ENCODE peak calls at places on chromosomes 13 and 19, in six cellular contexts. L is GM10248, W is colonic mucosa, Q is WTC11, Y is lower leg skin, S is stomach. P is an unnamed sample.

GRCh38 chr19:44552324-44552723 is 22.8 kb upstream of the CEACAM20 start:
- DNase-seq in L (no peak), W (peak), Q (peak), Y (no peak), S (no peak), P (peak)

GRCh38 chr19:53328967-53329366 is 4.6 kb upstream of the ZNF845 start:
- DNase-seq in L (no peak), W (no peak), Q (peak), Y (no peak), S (no peak), P (no peak)

GRCh38 chr19:571127-571974 is 1.0 kb upstream of the BSG start:
- DNase-seq in L (peak), W (peak), Q (peak), Y (peak), S (peak), P (peak)

GRCh38 chr13:85567909-85568308 is 231.3 kb downstream of the SLITRK6 start:
- DNase-seq in L (no peak), W (no peak), Q (no peak), Y (no peak), S (no peak), P (no peak)

GRCh38 chr13:31896427-31896826 is 135.1 kb upstream of the FRY start:
- DNase-seq in L (peak), W (no peak), Q (no peak), Y (peak), S (no peak), P (no peak)

GRCh38 chr13:64347662-64348061 is 2882.5 kb downstream of the PCDH9 start:
- DNase-seq in L (no peak), W (no peak), Q (no peak), Y (no peak), S (no peak), P (no peak)

GRCh38 chr13:40023608-40024577 is 368.4 kb downstream of the COG6 start:
- DNase-seq in L (no peak), W (no peak), Q (no peak), Y (no peak), S (no peak), P (no peak)

GRCh38 chr19:55258476-55258827 is 365 bp downstream of the PPP6R1 start:
- DNase-seq in L (peak), W (peak), Q (no peak), Y (no peak), S (no peak), P (no peak)

GRCh38 chr19:40512473-40513344 is 45.9 kb downstream of the SPTBN4 start:
- DNase-seq in L (no peak), W (no peak), Q (peak), Y (no peak), S (peak), P (no peak)

GRCh38 chr13:30224732-30225131 is 82.6 kb downstream of the KATNAL1 start:
- DNase-seq in L (no peak), W (no peak), Q (no peak), Y (no peak), S (no peak), P (no peak)

GRCh38 chr13:65310663-65311328 is 1919.3 kb downstream of the PCDH9 start:
- DNase-seq in L (no peak), W (no peak), Q (no peak), Y (no peak), S (no peak), P (no peak)

GRCh38 chr19:49570138-49570856 is 10.1 kb downstream of the NOSIP start:
- DNase-seq in L (peak), W (peak), Q (peak), Y (no peak), S (peak), P (peak)

GRCh38 chr19:45122832-45123231 is 29.9 kb downstream of the PPP1R37 start:
- DNase-seq in L (no peak), W (no peak), Q (no peak), Y (no peak), S (no peak), P (no peak)

GRCh38 chr19:32876236-32876918 is 6.8 kb upstream of the SLC7A9 start:
- DNase-seq in L (no peak), W (peak), Q (no peak), Y (no peak), S (peak), P (no peak)

GRCh38 chr13:61294467-61295186 is 121.0 kb downstream of the PCDH20 start:
- DNase-seq in L (no peak), W (no peak), Q (no peak), Y (no peak), S (no peak), P (no peak)

GRCh38 chr19:55063492-55063843 is 520 bp upstream of the RDH13 start:
- DNase-seq in L (no peak), W (no peak), Q (no peak), Y (no peak), S (no peak), P (no peak)

GRCh38 chr13:75691183-75691582 is 55.1 kb downstream of the LMO7 start:
- DNase-seq in L (no peak), W (no peak), Q (no peak), Y (no peak), S (no peak), P (no peak)

GRCh38 chr19:8180018-8180417 is 29.2 kb upstream of the CERS4 start:
- DNase-seq in L (no peak), W (no peak), Q (no peak), Y (no peak), S (peak), P (no peak)

GRCh38 chr19:37990362-37990761 is 83.4 kb downstream of the SIPA1L3 start:
- DNase-seq in L (no peak), W (no peak), Q (peak), Y (no peak), S (no peak), P (no peak)

GRCh38 chr19:14248578-14249011 is 42.6 kb upstream of the ADGRL1 start:
- DNase-seq in L (peak), W (peak), Q (peak), Y (no peak), S (no peak), P (no peak)

GRCh38 chr13:48161530-48162179 is 66.8 kb upstream of the MED4 start:
- DNase-seq in L (no peak), W (peak), Q (no peak), Y (peak), S (peak), P (no peak)

GRCh38 chr13:31167490-31167889 is 5.8 kb upstream of the HSPH1 start:
- DNase-seq in L (no peak), W (no peak), Q (no peak), Y (no peak), S (no peak), P (peak)

GRCh38 chr13:41658057-41658642 is 200.8 kb downstream of the RGCC start:
- DNase-seq in L (no peak), W (no peak), Q (no peak), Y (no peak), S (no peak), P (no peak)

GRCh38 chr13:101942038-101942437 is 459.8 kb downstream of the FGF14 start:
- DNase-seq in L (no peak), W (peak), Q (peak), Y (peak), S (no peak), P (no peak)

GRCh38 chr13:74825949-74826246 is 656.1 kb downstream of the TBC1D4 start:
- DNase-seq in L (no peak), W (no peak), Q (no peak), Y (no peak), S (no peak), P (no peak)

GRCh38 chr19:4327252-4327876 is 11.3 kb downstream of the STAP2 start:
- DNase-seq in L (peak), W (peak), Q (peak), Y (no peak), S (peak), P (peak)

GRCh38 chr13:102580552-102581169 is 16.1 kb upstream of the TPP2 start:
- DNase-seq in L (peak), W (peak), Q (no peak), Y (peak), S (no peak), P (peak)

GRCh38 chr19:52896431-52897148 is 845 bp downstream of the ZNF320 start:
- DNase-seq in L (peak), W (peak), Q (peak), Y (peak), S (peak), P (no peak)

GRCh38 chr19:45781282-45782161 is 768 bp downstream of the DMPK start:
- DNase-seq in L (no peak), W (no peak), Q (no peak), Y (no peak), S (peak), P (no peak)

GRCh38 chr19:49491804-49492572 is 4.2 kb upstream of the RPS11 start:
- DNase-seq in L (no peak), W (no peak), Q (no peak), Y (no peak), S (no peak), P (no peak)

GRCh38 chr13:91132786-91133185 is 214.7 kb upstream of the MIR17HG start:
- DNase-seq in L (no peak), W (no peak), Q (no peak), Y (no peak), S (no peak), P (no peak)

GRCh38 chr19:41206926-41207750 is 11.9 kb upstream of the AXL start:
- DNase-seq in L (no peak), W (peak), Q (no peak), Y (peak), S (peak), P (no peak)

GRCh38 chr19:32873560-32873959 is 4.0 kb upstream of the SLC7A9 start:
- DNase-seq in L (no peak), W (no peak), Q (no peak), Y (no peak), S (no peak), P (no peak)

GRCh38 chr19:45130888-45131615 is 29.7 kb downstream of the NKPD1 start:
- DNase-seq in L (no peak), W (no peak), Q (no peak), Y (no peak), S (peak), P (no peak)

GRCh38 chr19:47511681-47512080 is 3.2 kb downstream of the NAPA start:
- DNase-seq in L (no peak), W (no peak), Q (no peak), Y (no peak), S (no peak), P (no peak)

GRCh38 chr19:47509973-47510372 is 4.9 kb downstream of the NAPA start:
- DNase-seq in L (no peak), W (no peak), Q (no peak), Y (peak), S (peak), P (no peak)

GRCh38 chr19:47510516-47511127 is 4.2 kb downstream of the NAPA start:
- DNase-seq in L (no peak), W (no peak), Q (no peak), Y (no peak), S (no peak), P (no peak)

GRCh38 chr19:47512183-47512947 is 2.5 kb downstream of the NAPA start:
- DNase-seq in L (no peak), W (peak), Q (no peak), Y (peak), S (peak), P (no peak)

GRCh38 chr19:47511128-47511517 is 3.7 kb downstream of the NAPA start:
- DNase-seq in L (no peak), W (no peak), Q (no peak), Y (no peak), S (peak), P (no peak)
- TF ChIP-seq CTCF in L (no peak), W (no peak), Q (no peak), Y (no peak), S (no peak), P (no peak)

DNA sequence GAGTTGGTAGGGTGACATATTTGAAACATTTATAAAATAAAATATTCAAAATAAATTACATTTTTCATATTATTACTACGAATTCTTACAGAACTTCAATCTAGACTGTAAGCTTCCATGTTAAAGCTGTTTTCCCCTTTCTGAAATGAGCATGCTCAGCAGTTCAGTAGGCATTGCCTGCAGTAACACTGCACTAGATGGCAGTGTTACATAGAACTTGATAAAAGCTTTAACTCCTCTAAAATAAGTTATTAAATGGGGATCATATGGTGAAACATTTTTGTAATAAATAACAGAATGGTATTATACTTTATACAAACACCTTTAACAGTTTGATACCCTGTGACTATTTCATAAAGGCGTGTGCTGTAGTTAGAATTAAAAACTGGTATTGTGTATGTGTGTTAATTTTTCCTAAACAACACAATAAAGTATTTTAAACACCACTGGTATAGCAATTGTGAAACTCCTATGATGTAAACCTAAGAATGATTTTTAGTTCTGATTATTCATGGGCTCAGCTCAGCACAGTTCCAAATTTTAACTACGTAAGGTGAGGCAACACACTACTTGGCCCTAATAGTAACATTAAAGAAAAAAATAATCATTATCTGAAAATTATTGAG is 11.6 kb upstream of the GPR18 start:
- DNase-seq in L (peak), W (no peak), Q (no peak), Y (no peak), S (no peak), P (peak)
- TF ChIP-seq CTCF in L (peak), W (peak), Q (no peak), Y (no peak), S (no peak), P (peak)

DNA sequence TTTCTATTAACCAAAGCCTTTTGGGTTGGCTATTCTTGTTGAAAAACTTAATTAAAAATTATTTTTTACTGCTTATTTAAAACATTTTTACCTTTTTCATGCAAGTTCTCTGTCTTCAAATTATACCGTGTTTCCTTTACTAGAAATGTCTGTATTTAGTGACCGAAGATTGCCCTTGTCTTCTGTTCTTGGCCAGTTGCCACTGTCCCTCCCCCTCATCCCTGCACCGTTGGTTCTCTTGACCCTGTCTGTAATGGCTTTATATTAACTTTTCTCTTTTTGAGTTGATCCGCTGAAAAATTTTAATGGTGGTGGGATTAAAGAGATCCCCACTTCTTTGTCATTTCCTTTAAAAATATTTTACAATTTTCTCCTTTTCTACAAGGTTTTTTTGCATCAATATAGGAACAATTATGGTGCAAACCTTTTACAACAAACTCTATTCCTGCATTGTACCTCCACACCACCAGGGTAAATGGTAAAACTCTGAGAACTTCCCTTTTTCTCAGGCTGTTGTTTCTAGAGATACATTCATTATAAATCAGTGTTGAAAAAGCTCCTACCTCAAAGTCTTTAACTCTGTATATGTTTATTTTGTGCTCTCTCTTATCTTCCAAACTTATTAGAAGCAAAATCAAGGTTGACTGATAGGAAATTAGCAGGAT is 12.9 kb upstream of the RNF113B start:
- DNase-seq in L (no peak), W (no peak), Q (no peak), Y (no peak), S (no peak), P (no peak)
- TF ChIP-seq CTCF in L (no peak), W (no peak), Q (no peak), Y (no peak), S (no peak), P (no peak)

GRCh38 chr13:24007979-24008620 is 110.8 kb upstream of the C1QTNF9B start:
- DNase-seq in L (no peak), W (no peak), Q (no peak), Y (no peak), S (no peak), P (no peak)
- TF ChIP-seq CTCF in L (no peak), W (no peak), Q (no peak), Y (no peak), S (no peak), P (no peak)

DNA sequence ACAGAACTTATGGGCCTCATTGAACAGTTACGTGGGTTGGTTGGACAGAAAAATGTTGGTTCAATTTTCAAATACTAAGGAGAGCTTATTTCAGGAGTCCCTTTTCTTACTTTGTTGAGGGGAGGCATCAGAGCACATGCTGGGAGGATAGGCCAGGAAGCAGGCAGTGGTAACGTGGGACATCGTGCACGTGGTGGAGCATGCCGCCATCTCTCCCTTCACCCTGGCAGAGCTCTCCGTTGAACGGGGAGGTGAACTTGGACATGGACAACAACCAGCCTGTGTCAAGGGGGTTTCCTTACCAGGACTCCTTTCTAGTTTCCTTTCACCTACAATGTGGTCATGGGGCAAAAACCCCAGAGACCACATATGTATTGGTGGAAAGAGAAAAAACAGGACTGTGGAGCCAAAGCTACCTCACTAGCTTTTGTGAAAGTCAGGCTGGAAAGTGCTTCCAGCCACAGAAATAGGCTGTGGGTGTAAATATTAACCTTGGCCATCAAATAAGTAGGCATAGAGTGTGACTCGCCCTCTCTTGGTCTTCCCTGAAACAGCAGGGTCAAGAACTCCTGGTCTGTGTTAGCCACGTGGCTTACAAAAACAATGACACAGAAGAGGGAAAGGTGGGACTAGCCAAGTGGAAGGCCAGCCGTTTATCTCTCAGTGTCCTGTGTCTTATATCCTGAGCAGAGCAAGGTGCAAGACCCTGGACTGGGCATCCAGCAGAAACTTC is 14.4 kb downstream of the MICOS13 start:
- DNase-seq in L (no peak), W (no peak), Q (no peak), Y (no peak), S (no peak), P (no peak)
- TF ChIP-seq CTCF in L (no peak), W (no peak), Q (no peak), Y (no peak), S (no peak), P (peak)

GRCh38 chr19:29783627-29784190 is 28.1 kb upstream of the CCNE1 start:
- DNase-seq in L (no peak), W (no peak), Q (no peak), Y (no peak), S (no peak), P (no peak)

GRCh38 chr19:29775575-29775900 is 36.3 kb upstream of the CCNE1 start:
- DNase-seq in L (no peak), W (no peak), Q (peak), Y (no peak), S (no peak), P (no peak)

GRCh38 chr19:29777916-29778315 is 33.9 kb upstream of the CCNE1 start:
- DNase-seq in L (no peak), W (no peak), Q (no peak), Y (no peak), S (no peak), P (no peak)

GRCh38 chr19:29781582-29782580 is 29.9 kb upstream of the CCNE1 start:
- DNase-seq in L (no peak), W (no peak), Q (no peak), Y (no peak), S (no peak), P (no peak)

GRCh38 chr19:29779921-29780320 is 31.9 kb upstream of the CCNE1 start:
- DNase-seq in L (no peak), W (no peak), Q (peak), Y (no peak), S (no peak), P (no peak)
- TF ChIP-seq CTCF in L (no peak), W (no peak), Q (no peak), Y (no peak), S (no peak), P (peak)

GRCh38 chr19:35592226-35592625 is 6.3 kb downstream of the PMIS2 start:
- DNase-seq in L (peak), W (no peak), Q (peak), Y (no peak), S (peak), P (no peak)
- TF ChIP-seq CTCF in L (peak), W (peak), Q (peak), Y (no peak), S (no peak), P (peak)

P was measured in GM06990.